ENCODE peak calls at places on chromosomes 6 and 20, in eight cellular contexts. H, K, W, J, C, B, L and Y are unnamed samples. For H3K4me1, the result is how much of the 10 kb centered on the place peaks cover.

GRCh38 chr6:14466278-14466677 is 348.7 kb downstream of the CD83 start:
- DNase-seq in W (no peak), C (no peak), L (no peak), J (no peak), B (no peak), H (no peak), K (no peak), Y (no peak)

GRCh38 chr6:7960848-7961247 is 50.3 kb upstream of the TXNDC5 start:
- DNase-seq in C (no peak), K (no peak), H (no peak), B (no peak), L (no peak), J (no peak), W (no peak), Y (no peak)

GRCh38 chr20:14446446-14446845 is 109.0 kb upstream of the FLRT3 start:
- DNase-seq in B (no peak), H (no peak), J (no peak), C (no peak), L (no peak), K (no peak), W (no peak), Y (no peak)

GRCh38 chr6:128361378-128361777 is 159.0 kb downstream of the PTPRK start:
- DNase-seq in J (no peak), C (no peak), H (no peak), W (no peak), L (no peak), K (no peak), B (no peak), Y (no peak)

GRCh38 chr20:38303908-38304379 is at the start of gene BPI:
- DNase-seq in H (peak), B (no peak), J (no peak), C (no peak), K (peak), W (no peak), L (no peak), Y (no peak)

GRCh38 chr20:49539481-49540231 is 28.3 kb downstream of the PTGIS start:
- DNase-seq in B (no peak), L (no peak), W (no peak), J (no peak), H (no peak), C (no peak), K (no peak), Y (no peak)

GRCh38 chr20:35575958-35576357 is 34.1 kb downstream of the ERGIC3 start:
- DNase-seq in K (no peak), W (no peak), J (no peak), L (peak), C (no peak), B (no peak), H (no peak), Y (no peak)

GRCh38 chr6:11427827-11428245 is 109.7 kb upstream of the TMEM170B start:
- DNase-seq in J (no peak), H (no peak), B (no peak), W (no peak), C (no peak), L (peak), K (no peak), Y (no peak)

GRCh38 chr6:139539852-139540251 is 165.4 kb upstream of the CITED2 start:
- DNase-seq in H (peak), K (peak), J (no peak), C (peak), W (peak), B (peak), L (peak), Y (peak)

GRCh38 chr6:97697450-97697849 is 414.4 kb upstream of the MMS22L start:
- DNase-seq in L (no peak), J (no peak), K (no peak), B (no peak), H (no peak), W (no peak), C (no peak), Y (no peak)

GRCh38 chr6:150891886-150892485 is 26.5 kb downstream of the MTHFD1L start:
- DNase-seq in C (peak), L (peak), J (peak), B (peak), W (peak), K (peak), H (peak), Y (peak)

GRCh38 chr6:105485456-105485855 is 82.6 kb upstream of the PREP start:
- DNase-seq in L (no peak), J (no peak), H (no peak), C (no peak), W (no peak), B (no peak), K (no peak), Y (no peak)

GRCh38 chr20:1003920-1004697 is 2.0 kb upstream of the RSPO4 start:
- DNase-seq in W (no peak), K (no peak), B (no peak), C (no peak), J (no peak), L (no peak), H (no peak), Y (peak)

GRCh38 chr6:16683524-16684194 is 77.6 kb downstream of the ATXN1 start:
- DNase-seq in B (peak), C (peak), K (no peak), W (peak), J (no peak), H (peak), L (peak), Y (no peak)

GRCh38 chr6:1296079-1296478 is 15.8 kb upstream of the FOXQ1 start:
- DNase-seq in J (no peak), H (no peak), W (no peak), B (peak), L (no peak), C (no peak), K (no peak), Y (no peak)

GRCh38 chr6:159806021-159806458 is 6.0 kb downstream of the PNLDC1 start:
- DNase-seq in L (no peak), K (no peak), J (no peak), C (no peak), B (no peak), W (no peak), H (no peak), Y (peak)

GRCh38 chr6:76839505-76839904 is 623.8 kb downstream of the HTR1B start:
- DNase-seq in J (no peak), H (no peak), C (no peak), K (no peak), W (no peak), B (no peak), L (no peak), Y (no peak)

GRCh38 chr6:151813858-151814257 is 6.4 kb downstream of the ESR1 start:
- DNase-seq in C (no peak), L (no peak), B (no peak), W (no peak), J (no peak), K (no peak), H (no peak), Y (no peak)

GRCh38 chr6:154932562-154933027 is 62.5 kb upstream of the TIAM2 start:
- DNase-seq in J (no peak), K (no peak), H (no peak), B (peak), L (peak), W (no peak), C (no peak), Y (peak)

GRCh38 chr20:35283441-35284266 is 918 bp downstream of the EIF6 start:
- DNase-seq in W (no peak), H (no peak), C (no peak), K (no peak), J (no peak), L (peak), B (no peak), Y (no peak)

GRCh38 chr6:76682842-76683241 is 610.4 kb upstream of the IMPG1 start:
- DNase-seq in K (no peak), J (no peak), W (no peak), L (no peak), B (peak), H (no peak), C (no peak), Y (no peak)

GRCh38 chr6:81130969-81131368 is 621.5 kb downstream of the TENT5A start:
- DNase-seq in K (no peak), H (no peak), J (no peak), W (no peak), C (no peak), B (no peak), L (no peak), Y (no peak)

GRCh38 chr20:50588034-50588736 is 78.0 kb downstream of the PTPN1 start:
- DNase-seq in B (peak), J (peak), L (peak), K (peak), W (peak), H (peak), C (peak), Y (peak)

GRCh38 chr6:117880824-117881223 is 26.2 kb upstream of the SLC35F1 start:
- DNase-seq in L (no peak), C (no peak), H (no peak), W (no peak), K (no peak), B (no peak), J (no peak), Y (no peak)

GRCh38 chr20:15310361-15310760 is 972.9 kb upstream of the FLRT3 start:
- DNase-seq in H (no peak), B (no peak), L (peak), K (no peak), W (no peak), C (no peak), J (no peak), Y (no peak)

GRCh38 chr6:170358496-170358895 is 51.9 kb downstream of the FAM120B start:
- DNase-seq in B (no peak), H (peak), K (peak), J (no peak), W (peak), C (no peak), L (no peak), Y (no peak)

GRCh38 chr6:32397252-32397920 is 9.6 kb downstream of the BTNL2 start:
- DNase-seq in C (no peak), L (no peak), K (no peak), W (no peak), J (no peak), H (no peak), B (no peak), Y (no peak)

GRCh38 chr6:134379086-134379485 is 61.2 kb upstream of the SGK1 start:
- DNase-seq in J (peak), C (peak), B (no peak), K (no peak), H (no peak), L (peak), W (peak), Y (peak)

GRCh38 chr6:25366785-25367657 is 87.8 kb downstream of the CARMIL1 start:
- DNase-seq in K (no peak), L (peak), C (no peak), B (no peak), W (no peak), H (no peak), J (peak), Y (no peak)

GRCh38 chr6:144477396-144477795 is 192.3 kb downstream of the UTRN start:
- DNase-seq in J (no peak), L (no peak), C (no peak), K (no peak), B (no peak), W (no peak), H (no peak), Y (no peak)

GRCh38 chr20:34516038-34516873 is at the start of gene DYNLRB1:
- DNase-seq in L (peak), J (peak), B (peak), K (peak), W (peak), C (peak), H (peak), Y (peak)

DNA sequence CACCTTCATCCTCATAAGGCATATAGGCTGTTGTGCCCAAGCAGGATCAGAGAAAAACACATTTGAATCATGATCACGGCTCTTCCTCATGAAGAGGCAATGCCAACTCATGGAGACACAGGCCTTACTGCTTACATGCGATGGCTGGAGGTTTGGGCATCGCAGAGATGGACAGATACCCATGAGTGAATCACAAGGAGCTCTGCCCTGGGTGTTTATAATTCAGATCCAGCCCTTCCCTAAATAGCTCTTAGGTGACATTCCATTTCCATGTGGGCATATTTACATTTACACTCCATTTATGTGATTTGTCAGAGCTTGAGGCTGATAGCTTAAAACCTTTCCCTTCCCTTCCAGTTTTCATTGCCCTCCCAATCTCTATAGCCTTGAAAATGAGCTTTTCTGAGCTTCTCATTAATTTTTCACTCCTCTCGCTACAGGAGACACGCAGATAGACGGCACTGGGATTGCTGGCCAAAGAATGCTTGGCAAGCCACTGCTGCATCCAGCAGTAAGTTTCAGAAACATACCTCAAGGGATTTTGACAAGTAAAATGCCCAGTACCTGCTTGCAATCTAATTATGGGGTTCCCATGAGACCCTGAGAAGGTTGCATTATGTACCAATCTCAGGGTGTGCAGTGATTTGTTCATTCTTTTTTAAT is 249.1 kb downstream of the TBC1D7 start:
- DNase-seq in W (peak), L (no peak), K (no peak), C (no peak), H (peak), B (no peak), J (no peak), Y (no peak)
- H3K4me1 ChIP-seq in W (under half), L (under half), K (half or more), C (under half), H (under half), B (under half), J (under half), Y (under half)

GRCh38 chr20:9884061-9884460 is 45.2 kb upstream of the PAK5 start:
- DNase-seq in H (no peak), L (no peak), K (no peak), W (no peak), J (no peak), C (no peak), B (no peak), Y (no peak)

GRCh38 chr20:9884666-9885065 is 45.8 kb upstream of the PAK5 start:
- DNase-seq in J (no peak), C (no peak), H (no peak), K (no peak), L (no peak), W (no peak), B (peak), Y (no peak)

GRCh38 chr20:9886227-9886626 is 47.4 kb upstream of the PAK5 start:
- DNase-seq in B (no peak), C (no peak), K (no peak), L (no peak), W (no peak), H (no peak), J (no peak), Y (no peak)

GRCh38 chr20:9889270-9889981 is 50.5 kb upstream of the PAK5 start:
- DNase-seq in K (no peak), L (no peak), C (no peak), J (no peak), B (peak), H (no peak), W (no peak), Y (no peak)
- H3K4me3 ChIP-seq in K (no peak), L (peak), C (no peak), J (no peak), B (no peak), H (no peak), W (no peak), Y (no peak)

GRCh38 chr6:56364482-56365313 is 117.3 kb upstream of the COL21A1 start:
- DNase-seq in J (no peak), H (no peak), B (no peak), L (peak), W (no peak), C (no peak), K (no peak), Y (no peak)

GRCh38 chr6:56357616-56358373 is 110.4 kb upstream of the COL21A1 start:
- DNase-seq in J (no peak), C (no peak), W (no peak), H (no peak), B (no peak), K (no peak), L (no peak), Y (no peak)

GRCh38 chr6:56359201-56359899 is 112.0 kb upstream of the COL21A1 start:
- DNase-seq in K (no peak), H (peak), C (peak), L (peak), B (peak), J (peak), W (peak), Y (peak)

GRCh38 chr6:56363796-56364195 is 116.4 kb upstream of the COL21A1 start:
- DNase-seq in C (no peak), K (no peak), H (no peak), J (no peak), B (no peak), L (no peak), W (no peak), Y (no peak)

DNA sequence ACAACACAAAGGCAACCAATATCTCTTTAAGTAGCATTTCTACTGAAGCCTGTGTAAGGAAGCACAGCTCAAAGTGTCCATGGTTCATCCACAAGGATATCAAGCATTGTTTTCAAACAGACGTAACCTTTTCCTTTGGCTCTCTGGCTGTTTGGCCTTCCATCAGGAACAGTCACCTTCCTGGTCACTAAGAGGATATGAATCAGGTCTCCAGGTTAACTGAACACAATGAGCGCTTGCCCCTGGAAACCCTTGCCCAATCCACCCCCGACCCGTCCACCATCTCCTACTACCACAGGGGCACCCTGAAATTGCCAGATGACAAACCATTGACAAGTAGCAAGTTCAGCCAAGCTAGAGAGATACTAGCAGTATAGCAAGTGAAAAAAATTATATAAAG is 114.4 kb upstream of the COL21A1 start:
- DNase-seq in C (no peak), W (no peak), J (no peak), L (no peak), K (no peak), H (no peak), B (no peak), Y (no peak)
- H3K4me1 ChIP-seq in C (under half), W (under half), J (under half), L (under half), K (under half), H (under half), B (under half), Y (under half)

GRCh38 chr6:43628392-43629103 is 516 bp downstream of the GTPBP2 start:
- DNase-seq in J (peak), H (peak), W (peak), C (peak), L (peak), K (peak), B (peak), Y (peak)
- H3K4me3 ChIP-seq in J (peak), H (peak), W (peak), C (peak), L (peak), K (peak), B (peak), Y (peak)